ENCODE peak calls at places on chromosome 7, in nine cellular contexts. N, K, D, O, L, M, H, X and R are unnamed samples.
A peak's percentile ranks its signal among the peaks of the same experiment; 100 is the strongest.

GRCh38 chr7:74066626-74067025 is 17.0 kb upstream of the LIMK1 start:
- DNase-seq in N (no peak), K (no peak), D (no peak), O (no peak), L (no peak), M (no peak), H (no peak), X (no peak), R (no peak)

GRCh38 chr7:138207555-138207971 is 131.3 kb downstream of the AKR1D1 start:
- DNase-seq in N (no peak), K (no peak), D (no peak), O (no peak), L (no peak), M (no peak), H (no peak), X (no peak), R (no peak)

GRCh38 chr7:154566877-154567276 is 436.0 kb downstream of the PAXIP1 start:
- DNase-seq in N (no peak), K (no peak), D (no peak), O (no peak), L (no peak), M (no peak), H (peak; percentile 21), X (no peak), R (no peak)

GRCh38 chr7:36188266-36188665 is 35.2 kb downstream of the EEPD1 start:
- DNase-seq in N (no peak), K (no peak), D (no peak), O (no peak), L (no peak), M (no peak), H (no peak), X (peak; percentile 44), R (no peak)

GRCh38 chr7:112228632-112229031 is 22.1 kb downstream of the ZNF277 start:
- DNase-seq in N (no peak), K (no peak), D (no peak), O (no peak), L (no peak), M (no peak), H (no peak), X (no peak), R (no peak)

GRCh38 chr7:40329601-40330153 is 194.9 kb downstream of the SUGCT start:
- DNase-seq in N (no peak), K (peak; percentile 66), D (no peak), O (no peak), L (peak; percentile 73), M (peak; percentile 41), H (peak; percentile 63), X (no peak), R (peak; percentile 54)

GRCh38 chr7:73622909-73623797 is 1.2 kb downstream of the MLXIPL start:
- DNase-seq in N (no peak), K (peak; percentile 21), D (peak; percentile 84), O (no peak), L (peak; percentile 62), M (no peak), H (peak; percentile 27), X (peak; percentile 68), R (no peak)

GRCh38 chr7:111029574-111030357 is 61.2 kb upstream of the LRRN3 start:
- DNase-seq in N (no peak), K (peak; percentile 49), D (no peak), O (no peak), L (no peak), M (no peak), H (peak; percentile 48), X (no peak), R (no peak)

GRCh38 chr7:44257618-44258422 is 57.0 kb downstream of the YKT6 start:
- DNase-seq in N (peak; percentile 36), K (peak; percentile 82), D (no peak), O (peak; percentile 78), L (peak; percentile 87), M (no peak), H (peak; percentile 94), X (peak; percentile 73), R (peak; percentile 89)

GRCh38 chr7:157410831-157411556 is 74.2 kb downstream of the DNAJB6 start:
- DNase-seq in N (no peak), K (no peak), D (no peak), O (no peak), L (no peak), M (no peak), H (no peak), X (no peak), R (no peak)

GRCh38 chr7:75920431-75921161 is 5.6 kb downstream of the POR start:
- DNase-seq in N (no peak), K (no peak), D (no peak), O (no peak), L (no peak), M (no peak), H (no peak), X (no peak), R (no peak)

GRCh38 chr7:90944021-90944420 is 320.2 kb upstream of the FZD1 start:
- DNase-seq in N (no peak), K (no peak), D (no peak), O (no peak), L (no peak), M (no peak), H (no peak), X (no peak), R (no peak)

GRCh38 chr7:33916357-33917081 is 11.2 kb downstream of the BMPER start:
- DNase-seq in N (no peak), K (peak; percentile 60), D (no peak), O (no peak), L (no peak), M (no peak), H (no peak), X (no peak), R (no peak)

GRCh38 chr7:16918288-16918895 is 36.6 kb upstream of the AGR3 start:
- DNase-seq in N (no peak), K (peak; percentile 36), D (no peak), O (no peak), L (peak; percentile 38), M (peak; percentile 33), H (peak; percentile 61), X (peak; percentile 8), R (no peak)

DNA sequence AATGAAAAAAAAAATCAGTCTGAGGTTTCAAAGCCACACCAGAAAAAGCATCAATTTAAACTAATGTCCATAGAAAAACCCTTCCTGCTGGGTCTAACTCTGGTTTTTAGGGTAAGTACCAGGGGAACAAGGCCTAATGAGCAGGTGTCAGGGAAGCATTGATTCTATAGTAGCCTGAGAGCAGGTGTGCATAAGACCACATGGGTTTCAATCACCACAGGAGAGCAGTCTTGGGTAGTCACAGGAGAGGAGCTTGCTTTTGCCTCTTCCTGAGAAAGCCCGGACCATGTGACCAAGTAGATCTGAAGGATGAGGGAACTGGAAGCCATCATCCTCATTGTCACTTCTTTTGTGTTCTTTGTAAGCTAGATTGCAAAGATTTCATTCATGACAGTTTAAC is 66.3 kb upstream of the AGK start:
- DNase-seq in N (no peak), K (no peak), D (no peak), O (no peak), L (no peak), M (no peak), H (no peak), X (no peak), R (no peak)
- TF ChIP-seq CTCF in N (no peak), K (no peak), D (no peak), O (no peak), L (no peak), M (no peak), H (no peak), X (no peak), R (no peak)

DNA sequence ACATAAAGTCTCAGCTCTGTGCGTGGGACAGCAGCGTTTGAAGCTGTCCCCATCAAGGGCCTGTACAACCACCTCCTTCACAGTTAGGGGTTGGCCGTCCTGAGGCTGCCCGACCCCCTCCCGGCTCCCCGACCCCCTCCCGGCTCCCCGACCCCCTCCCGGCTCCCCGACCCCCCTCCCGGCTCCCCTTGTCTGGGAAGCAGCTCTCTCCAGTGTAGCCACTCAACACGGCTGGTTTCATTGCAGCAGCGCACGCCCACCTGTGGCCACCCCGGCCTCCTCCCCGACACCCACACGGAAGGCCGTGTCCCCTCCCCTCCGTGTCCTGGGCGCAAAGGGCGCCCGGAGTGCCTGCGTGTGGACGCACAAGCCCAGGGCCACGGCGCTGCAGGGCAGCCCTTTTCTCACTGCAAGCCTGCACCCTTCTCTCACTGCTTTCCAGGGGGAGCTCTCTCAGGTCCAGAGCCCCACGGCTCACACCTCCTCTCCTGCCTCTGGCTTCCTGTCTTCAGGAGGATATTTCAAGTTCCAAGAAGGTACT is 20.9 kb upstream of the FAM20C start:
- DNase-seq in N (no peak), K (no peak), D (no peak), O (no peak), L (no peak), M (no peak), H (no peak), X (no peak), R (no peak)
- TF ChIP-seq CTCF in N (no peak), K (no peak), D (no peak), O (no peak), L (no peak), M (no peak), H (no peak), X (no peak), R (no peak)

DNA sequence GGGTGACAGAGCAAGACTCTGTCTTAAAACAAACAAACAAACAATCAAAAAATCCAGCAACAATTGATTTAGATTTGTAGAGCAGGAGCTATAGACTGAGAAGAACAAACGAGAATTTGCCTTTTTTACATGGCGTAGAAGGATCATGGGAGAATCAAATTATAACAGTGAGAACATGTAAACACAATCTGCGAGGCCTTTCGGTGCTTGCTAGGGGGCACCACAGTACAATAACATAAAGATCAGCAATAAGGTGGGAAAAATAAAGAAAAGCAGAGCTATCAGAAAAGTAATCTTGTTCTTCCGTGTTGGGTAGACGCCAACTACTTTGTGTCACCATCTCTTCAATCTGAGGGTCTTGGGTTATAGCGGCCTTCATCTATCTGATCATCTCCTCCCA is 82.2 kb downstream of the NOD1 start:
- DNase-seq in N (no peak), K (no peak), D (no peak), O (no peak), L (peak; percentile 17), M (no peak), H (no peak), X (no peak), R (no peak)
- TF ChIP-seq CTCF in N (no peak), K (peak; percentile 17), D (no peak), O (no peak), L (no peak), M (peak; percentile 24), H (peak; percentile 30), X (no peak), R (no peak)

DNA sequence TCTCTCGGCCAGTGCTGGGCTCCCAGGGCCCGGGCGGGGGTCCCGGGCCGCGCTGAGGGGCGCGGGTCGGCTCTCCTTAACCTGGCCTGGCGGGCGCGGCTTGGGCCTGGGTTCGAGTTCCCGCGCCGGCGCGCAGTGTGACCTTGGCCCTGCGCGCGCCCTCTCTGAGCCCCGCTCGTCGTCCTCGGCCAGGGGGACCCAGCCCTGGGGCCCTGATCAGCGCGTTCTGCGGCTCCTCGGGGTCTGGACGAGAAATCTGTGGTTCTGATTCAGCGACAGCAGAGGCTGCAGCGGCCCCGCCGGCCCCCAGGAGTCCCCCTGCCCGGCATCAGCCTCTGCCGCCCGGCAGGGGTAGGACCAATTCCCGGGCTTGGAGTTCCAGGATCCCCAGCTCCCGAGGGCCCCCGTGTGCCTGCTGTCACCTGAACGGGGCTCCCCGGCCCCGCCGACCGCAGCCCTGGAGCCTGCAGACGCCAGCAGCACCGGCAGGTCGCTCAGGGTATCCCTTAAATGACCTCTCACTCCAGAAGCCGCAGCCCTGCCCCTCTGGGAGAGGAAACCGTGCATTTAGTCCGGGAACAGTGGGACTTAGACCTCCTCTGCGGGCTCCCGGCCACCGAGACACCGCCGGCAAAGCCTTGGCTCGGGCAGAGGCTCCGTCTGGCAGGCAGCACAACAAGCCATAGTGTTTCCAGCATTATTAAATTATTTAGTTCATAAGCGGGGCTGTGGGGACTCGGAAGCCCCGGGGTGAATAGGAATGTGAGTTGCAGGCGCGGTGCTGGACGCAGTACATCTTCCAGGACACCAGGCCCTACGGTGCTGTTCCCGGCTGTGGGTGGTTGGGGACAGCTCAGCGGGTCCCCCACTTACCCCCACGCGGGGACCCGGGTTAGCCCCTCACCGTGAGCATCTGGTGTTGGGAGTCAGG is 572 bp downstream of the CHST12 start:
- DNase-seq in N (no peak), K (peak; percentile 25), D (no peak), O (peak; percentile 62), L (peak; percentile 84), M (no peak), H (peak; percentile 66), X (peak; percentile 52), R (no peak)
- TF ChIP-seq CTCF in N (no peak), K (peak; percentile 7), D (no peak), O (no peak), L (peak; percentile 36), M (no peak), H (peak; percentile 25), X (no peak), R (no peak)